ENCODE peak calls at places on chromosome 1, in nine cellular contexts. O is right atrium auricular region; V is EL; J is T-helper 17 cell; L is GM13976; Q is NCI-H1092; E is spleen; F is activated CD4-positive, alpha-beta memory T cell treated with anti-CD3 and anti-CD28 coated beads, Interleukin-2, amount 10 ng/mL, durations not matched to agents 7 days and 5 days; P is T-cell. R is an unnamed sample.

GRCh38 chr1:25091671-25092070 is 140.6 kb downstream of the SYF2 start:
- DNase-seq in J (no peak), Q (no peak), O (no peak), P (no peak), V (no peak), L (no peak), F (no peak), E (peak), R (no peak)

GRCh38 chr1:91608876-91609275 is 108.2 kb downstream of the CDC7 start:
- DNase-seq in E (no peak), L (no peak), J (no peak), O (no peak), V (peak), Q (no peak), P (no peak), F (no peak), R (no peak)

GRCh38 chr1:222865718-222866117 is 50.9 kb downstream of the DISP1 start:
- DNase-seq in F (no peak), J (no peak), P (no peak), L (no peak), E (no peak), V (no peak), Q (no peak), O (no peak), R (no peak)

GRCh38 chr1:23556661-23557470 is 2.4 kb downstream of the ID3 start:
- DNase-seq in J (no peak), E (no peak), P (no peak), V (peak), L (no peak), O (no peak), Q (no peak), F (no peak), R (no peak)

GRCh38 chr1:44803062-44803311 is 2.8 kb downstream of the PLK3 start:
- DNase-seq in F (no peak), P (no peak), V (no peak), L (no peak), E (no peak), J (no peak), O (no peak), Q (no peak), R (no peak)

GRCh38 chr1:1943834-1944570 is 24.9 kb upstream of the TMEM52 start:
- DNase-seq in J (peak), F (peak), Q (no peak), P (peak), V (peak), E (peak), L (peak), O (no peak), R (peak)

GRCh38 chr1:151012684-151013471 is 4.6 kb downstream of the PRUNE1 start:
- DNase-seq in L (no peak), P (no peak), J (no peak), O (no peak), F (no peak), Q (no peak), V (no peak), E (no peak), R (no peak)

GRCh38 chr1:39230261-39231190 is 26.0 kb downstream of the MACF1 start:
- DNase-seq in V (peak), O (no peak), L (peak), F (peak), P (peak), E (peak), Q (no peak), J (no peak), R (no peak)